ENCODE peak calls at places on chromosome 15, in eight cellular contexts. D is mucosa of descending colon, H is lower leg skin, O is breast epithelium, P is neural crest cell, Z is GM12864, X is HFFc6, G is AG04449. E is an unnamed sample.

GRCh38 chr15:38041576-38041975 is 107.1 kb downstream of the TMCO5A start:
- DNase-seq in D (no peak), H (no peak), O (no peak), P (no peak), Z (no peak), X (peak; percentile 81), G (no peak), E (no peak)

GRCh38 chr15:65087873-65088642 is 11.5 kb downstream of the KBTBD13 start:
- DNase-seq in D (no peak), H (no peak), O (no peak), P (no peak), Z (no peak), X (no peak), G (no peak), E (no peak)

GRCh38 chr15:77181305-77182074 is 110.6 kb upstream of the TSPAN3 start:
- DNase-seq in D (no peak), H (no peak), O (no peak), P (no peak), Z (peak; percentile 67), X (no peak), G (no peak), E (no peak)

GRCh38 chr15:94294556-94294955 is 63.2 kb downstream of the MCTP2 start:
- DNase-seq in D (no peak), H (no peak), O (no peak), P (no peak), Z (no peak), X (peak; percentile 44), G (no peak), E (no peak)

GRCh38 chr15:77032647-77033416 is 37.9 kb downstream of the PSTPIP1 start:
- DNase-seq in D (no peak), H (peak; percentile 81), O (peak; percentile 46), P (peak; percentile 2), Z (no peak), X (no peak), G (no peak), E (no peak)

GRCh38 chr15:80777137-80777536 is 2.0 kb upstream of the CEMIP start:
- DNase-seq in D (peak; percentile 57), H (no peak), O (no peak), P (no peak), Z (no peak), X (peak; percentile 58), G (peak; percentile 61), E (no peak)

GRCh38 chr15:50210462-50211264 is 28.7 kb downstream of the SLC27A2 start:
- DNase-seq in D (peak; percentile 90), H (no peak), O (peak; percentile 63), P (no peak), Z (no peak), X (no peak), G (no peak), E (no peak)

GRCh38 chr15:48352474-48353072 is 21.3 kb downstream of the DUT start:
- DNase-seq in D (no peak), H (no peak), O (no peak), P (peak; percentile 52), Z (peak; percentile 41), X (peak; percentile 42), G (no peak), E (peak; percentile 53)

GRCh38 chr15:32096867-32097266 is 66.6 kb downstream of the CHRNA7 start:
- DNase-seq in D (no peak), H (no peak), O (no peak), P (no peak), Z (no peak), X (no peak), G (no peak), E (peak; percentile 82)

GRCh38 chr15:89514596-89515406 is 18.4 kb upstream of the RHCG start:
- DNase-seq in D (no peak), H (peak; percentile 73), O (no peak), P (no peak), Z (no peak), X (no peak), G (no peak), E (no peak)

GRCh38 chr15:96125681-96126080 is 204.8 kb upstream of the NR2F2 start:
- DNase-seq in D (no peak), H (no peak), O (no peak), P (no peak), Z (no peak), X (peak; percentile 45), G (no peak), E (no peak)

GRCh38 chr15:95302809-95303208 is 1027.7 kb upstream of the NR2F2 start:
- DNase-seq in D (no peak), H (no peak), O (no peak), P (no peak), Z (no peak), X (no peak), G (no peak), E (no peak)

GRCh38 chr15:81296673-81297072 is 27.3 kb downstream of the STARD5 start:
- DNase-seq in D (peak; percentile 86), H (no peak), O (no peak), P (no peak), Z (peak; percentile 92), X (no peak), G (no peak), E (no peak)

GRCh38 chr15:77907824-77908751 is 169.4 kb downstream of the TBC1D2B start:
- DNase-seq in D (peak; percentile 82), H (peak; percentile 84), O (no peak), P (no peak), Z (no peak), X (peak; percentile 50), G (no peak), E (peak; percentile 76)

GRCh38 chr15:100879461-100880138 is at the start of gene ALDH1A3:
- DNase-seq in D (no peak), H (no peak), O (no peak), P (no peak), Z (no peak), X (no peak), G (no peak), E (peak; percentile 54)

GRCh38 chr15:42107483-42107882 is 13.1 kb upstream of the PLA2G4D start:
- DNase-seq in D (peak; percentile 92), H (no peak), O (no peak), P (no peak), Z (no peak), X (no peak), G (no peak), E (no peak)

GRCh38 chr15:38721549-38721948 is 156.9 kb upstream of the RASGRP1 start:
- DNase-seq in D (no peak), H (no peak), O (no peak), P (no peak), Z (no peak), X (peak; percentile 42), G (no peak), E (no peak)

GRCh38 chr15:72342385-72342784 is 22.4 kb upstream of the CELF6 start:
- DNase-seq in D (no peak), H (no peak), O (no peak), P (no peak), Z (no peak), X (no peak), G (no peak), E (peak; percentile 66)

GRCh38 chr15:60397772-60398445 is at the start of gene ANXA2:
- DNase-seq in D (peak; percentile 95), H (peak; percentile 97), O (peak; percentile 92), P (no peak), Z (no peak), X (peak; percentile 88), G (no peak), E (peak; percentile 82)

GRCh38 chr15:22902578-22902977 is 64.1 kb downstream of the NIPA2 start:
- DNase-seq in D (no peak), H (no peak), O (no peak), P (no peak), Z (no peak), X (no peak), G (no peak), E (no peak)

GRCh38 chr15:92163641-92164040 is 230.0 kb upstream of the ST8SIA2 start:
- DNase-seq in D (no peak), H (no peak), O (no peak), P (no peak), Z (no peak), X (no peak), G (no peak), E (no peak)

GRCh38 chr15:40463279-40463678 is 7.5 kb upstream of the CHST14 start:
- DNase-seq in D (no peak), H (no peak), O (no peak), P (no peak), Z (no peak), X (no peak), G (no peak), E (no peak)
- TF ChIP-seq CTCF in D (no peak), H (no peak), O (no peak), P (no peak), Z (no peak), X (no peak), G (no peak), E (no peak)

DNA sequence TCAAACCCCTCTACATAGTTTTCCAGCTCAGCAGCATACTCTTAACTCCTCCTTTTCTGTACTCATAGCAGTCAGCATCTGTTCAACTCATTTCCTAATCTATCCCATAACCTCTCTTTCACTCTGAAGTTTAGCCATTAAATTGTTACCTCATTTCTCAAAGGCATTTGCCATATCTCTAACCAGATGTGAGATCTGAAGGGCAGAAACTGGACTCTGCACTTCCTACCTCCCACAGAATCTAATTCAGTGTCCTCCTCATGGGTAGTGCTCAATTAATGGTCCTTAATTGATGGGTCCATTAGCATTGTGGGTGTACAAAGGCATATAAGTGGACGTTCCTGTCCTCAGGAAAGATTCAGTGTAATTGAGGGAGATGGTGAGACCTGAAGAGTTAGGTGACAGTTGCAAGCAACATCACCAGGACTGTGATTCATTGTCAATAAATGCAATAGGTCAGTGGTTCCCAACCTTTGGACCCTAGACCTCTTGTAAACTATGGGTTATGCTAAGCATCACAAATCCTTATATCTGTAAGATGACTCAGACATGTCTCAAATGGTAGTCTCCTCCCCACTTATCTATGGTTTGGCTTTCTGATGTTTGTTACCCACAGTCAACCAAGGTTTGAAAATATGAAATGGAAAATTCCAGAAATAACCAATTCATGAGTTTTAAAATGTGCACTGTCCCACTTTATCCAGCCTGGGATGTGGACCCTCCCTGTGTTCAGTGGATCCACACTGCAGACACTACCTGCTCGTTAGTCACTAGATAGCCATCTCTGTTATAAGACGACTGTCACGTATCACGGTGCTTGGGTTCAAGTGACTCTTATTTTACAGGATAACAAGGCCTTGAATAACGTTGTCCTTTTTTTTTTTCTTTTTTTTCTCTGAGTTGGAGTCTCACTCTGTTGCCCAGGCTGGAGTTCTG is 25.0 kb upstream of the UACA start:
- DNase-seq in D (no peak), H (no peak), O (no peak), P (no peak), Z (no peak), X (peak; percentile 81), G (no peak), E (no peak)
- TF ChIP-seq CTCF in D (no peak), H (no peak), O (no peak), P (no peak), Z (no peak), X (no peak), G (no peak), E (no peak)

GRCh38 chr15:57969355-57969754 is 96.2 kb downstream of the ALDH1A2 start:
- DNase-seq in D (no peak), H (no peak), O (no peak), P (no peak), Z (no peak), X (no peak), G (no peak), E (no peak)
- TF ChIP-seq CTCF in D (no peak), H (no peak), O (no peak), P (peak; percentile 19), Z (no peak), X (no peak), G (no peak), E (no peak)

DNA sequence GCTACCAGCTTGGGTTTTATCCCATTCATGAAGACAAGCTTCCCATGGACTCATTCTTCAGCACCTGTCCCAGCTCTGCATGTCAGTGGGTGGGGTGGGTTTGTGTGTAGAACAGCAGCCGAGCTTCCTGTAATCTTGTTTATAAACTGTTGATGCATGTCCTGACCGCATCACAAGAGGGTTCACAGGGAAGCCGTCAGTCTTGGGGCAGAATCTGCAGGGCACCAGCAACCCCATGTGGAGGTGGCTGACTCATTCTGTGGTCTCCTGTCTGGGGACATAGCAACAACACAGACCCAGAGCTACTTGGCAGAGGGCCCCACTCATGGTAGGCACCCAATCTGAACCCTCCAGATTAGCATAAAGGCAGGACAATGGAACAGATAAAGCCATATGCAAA is 35.6 kb downstream of the DAPK2 start:
- DNase-seq in D (peak; percentile 86), H (peak; percentile 88), O (no peak), P (no peak), Z (peak; percentile 90), X (peak; percentile 67), G (no peak), E (no peak)
- TF ChIP-seq CTCF in D (no peak), H (no peak), O (no peak), P (no peak), Z (peak; percentile 42), X (no peak), G (no peak), E (no peak)

E was measured in glutamatergic neuron.